ENCODE peak calls at places on chromosomes 12 and 14, in six cellular contexts. J is hippocampal formation, Y is fibroblast of the aortic adventitia, K is HT1080, E is NCI-H2081 treated with DMSO at 0.1 percent for 48 hours, M is left colon. Z is an unnamed sample.

GRCh38 chr14:105197274-105197673 is 16.2 kb upstream of the NUDT14 start:
- DNase-seq in K (no peak), J (no peak), Y (peak), E (no peak), M (no peak), Z (no peak)

GRCh38 chr12:9646794-9647622 is 22.5 kb upstream of the CLEC2D start:
- DNase-seq in J (no peak), K (no peak), M (no peak), Y (peak), E (no peak), Z (no peak)

GRCh38 chr12:15232959-15233358 is 11.7 kb upstream of the RERG start:
- DNase-seq in K (no peak), J (no peak), Y (no peak), M (no peak), E (no peak), Z (no peak)

GRCh38 chr14:94773682-94774211 is 3.8 kb upstream of the GSC start:
- DNase-seq in Y (no peak), E (no peak), J (no peak), M (no peak), K (no peak), Z (no peak)

GRCh38 chr12:128771681-128772080 is 52.1 kb downstream of the SLC15A4 start:
- DNase-seq in K (no peak), Y (no peak), M (no peak), E (no peak), J (no peak), Z (no peak)

GRCh38 chr12:18430425-18431048 is 169.2 kb downstream of the PIK3C2G start:
- DNase-seq in K (peak), E (peak), M (no peak), Y (peak), J (peak), Z (no peak)

GRCh38 chr14:72256055-72256454 is 323.8 kb downstream of the RGS6 start:
- DNase-seq in K (peak), M (no peak), Y (no peak), J (no peak), E (no peak), Z (no peak)

GRCh38 chr14:95409472-95410307 is 90.0 kb upstream of the CLMN start:
- DNase-seq in K (no peak), M (no peak), J (peak), E (no peak), Y (no peak), Z (no peak)

GRCh38 chr12:95173392-95174251 is 43.6 kb downstream of the FGD6 start:
- DNase-seq in K (no peak), M (peak), E (no peak), J (no peak), Y (peak), Z (no peak)

GRCh38 chr12:103626498-103626897 is 39.4 kb downstream of the STAB2 start:
- DNase-seq in K (peak), Y (no peak), M (peak), E (no peak), J (peak), Z (no peak)

GRCh38 chr14:35001624-35002023 is 18.8 kb downstream of the SRP54 start:
- DNase-seq in M (no peak), K (no peak), E (no peak), J (no peak), Y (no peak), Z (no peak)

GRCh38 chr12:50924439-50925341 is 27.7 kb upstream of the HIGD1C start:
- DNase-seq in M (peak), J (peak), K (peak), Y (peak), E (peak), Z (peak)

GRCh38 chr12:14417717-14418116 is 52.2 kb downstream of the ATF7IP start:
- DNase-seq in M (peak), Y (peak), J (peak), K (no peak), E (no peak), Z (no peak)

GRCh38 chr14:71437870-71438269 is 494.4 kb upstream of the RGS6 start:
- DNase-seq in Y (no peak), J (no peak), K (no peak), E (no peak), M (no peak), Z (no peak)

GRCh38 chr14:89589400-89590128 is 172.5 kb upstream of the FOXN3 start:
- DNase-seq in E (no peak), J (no peak), M (peak), K (no peak), Y (no peak), Z (no peak)

GRCh38 chr12:124278389-124279101 is 16.3 kb upstream of the RFLNA start:
- DNase-seq in K (no peak), M (peak), Y (no peak), E (no peak), J (peak), Z (no peak)

GRCh38 chr12:67698711-67699603 is 50.4 kb downstream of the DYRK2 start:
- DNase-seq in Y (peak), K (peak), J (no peak), E (no peak), M (no peak), Z (no peak)

GRCh38 chr12:31220633-31221565 is 105.1 kb downstream of the SINHCAF start:
- DNase-seq in J (no peak), Y (peak), K (peak), M (no peak), E (no peak), Z (no peak)

GRCh38 chr12:68319988-68320623 is 12.1 kb downstream of the MDM1 start:
- DNase-seq in J (no peak), Y (peak), M (peak), K (no peak), E (no peak), Z (no peak)

GRCh38 chr14:50231475-50232275 is at the start of gene SOS2:
- DNase-seq in J (peak), K (peak), E (peak), Y (peak), M (peak), Z (peak)

GRCh38 chr12:119627686-119628085 is 34.1 kb downstream of the TMEM233 start:
- DNase-seq in M (no peak), E (no peak), J (no peak), K (no peak), Y (no peak), Z (no peak)

GRCh38 chr12:1977109-1977508 is 27.1 kb downstream of the DCP1B start:
- DNase-seq in J (no peak), E (no peak), Y (no peak), K (no peak), M (no peak), Z (no peak)

GRCh38 chr12:44972746-44973421 is 78.0 kb downstream of the DBX2 start:
- DNase-seq in K (peak), E (no peak), Y (peak), M (no peak), J (no peak), Z (no peak)

GRCh38 chr12:119139448-119139847 is 39.3 kb upstream of the HSPB8 start:
- DNase-seq in J (no peak), M (no peak), E (no peak), K (no peak), Y (no peak), Z (no peak)